ENCODE peak calls at places on chromosomes 4 and X, in seven cellular contexts. D is activated CD4-positive, alpha-beta T cell treated with anti-CD3 and anti-CD28 coated beads for 24 hours; N is NCI-H1105 treated with DMSO at 0.1 percent for 48 hours; P is LHCN-M2; Y is retina; Z is A172; I is dorsolateral prefrontal cortex. Q is an unnamed sample.
A peak's percentile ranks its signal among the peaks of the same experiment; 100 is the strongest.

GRCh38 chrX:9341305-9342201 is 123.3 kb upstream of the TBL1X start:
- DNase-seq in P (peak; percentile 52), Y (peak; percentile 38), N (peak; percentile 5), I (peak; percentile 46), Z (peak; percentile 22), D (no peak), Q (peak; percentile 58)

GRCh38 chrX:14922437-14922836 is 49.2 kb downstream of the MOSPD2 start:
- DNase-seq in Y (no peak), P (peak; percentile 78), Z (peak; percentile 84), I (no peak), D (no peak), N (no peak), Q (no peak)

GRCh38 chr4:145130788-145131398 is 32.8 kb downstream of the ABCE1 start:
- DNase-seq in N (no peak), P (peak; percentile 67), I (no peak), D (no peak), Z (peak; percentile 55), Y (no peak), Q (no peak)

GRCh38 chrX:24339911-24340310 is 20.5 kb upstream of the SUPT20HL1 start:
- DNase-seq in P (no peak), Y (no peak), D (no peak), I (no peak), N (no peak), Z (no peak), Q (no peak)

GRCh38 chrX:110310896-110311295 is 7.0 kb downstream of the AMMECR1 start:
- DNase-seq in I (no peak), P (peak; percentile 49), Z (no peak), D (no peak), Y (no peak), N (no peak), Q (no peak)

GRCh38 chrX:136687457-136687856 is 39.5 kb downstream of the CD40LG start:
- DNase-seq in Y (no peak), N (no peak), Z (no peak), P (no peak), D (no peak), I (no peak), Q (no peak)

GRCh38 chr4:74583066-74583700 is 138.2 kb downstream of the AREG start:
- DNase-seq in P (peak; percentile 25), I (no peak), Y (no peak), N (no peak), D (no peak), Z (no peak), Q (no peak)

GRCh38 chrX:81120936-81121351 is 80.8 kb downstream of the HMGN5 start:
- DNase-seq in D (peak; percentile 25), Z (peak; percentile 6), Y (peak; percentile 78), P (peak; percentile 67), I (no peak), N (peak; percentile 32), Q (peak; percentile 72)

GRCh38 chrX:32530802-32531403 is 680.4 kb downstream of the DMD start:
- DNase-seq in N (peak; percentile 16), I (no peak), D (no peak), P (peak; percentile 36), Z (peak; percentile 9), Y (peak; percentile 21), Q (peak; percentile 85)